ENCODE peak calls at places on chromosomes 16 and 17, in eight cellular contexts. N, W, I, B, S, C, V and K are unnamed samples.

GRCh38 chr17:4152471-4152870 is 9.5 kb downstream of the CYB5D2 start:
- DNase-seq in N (no peak), W (no peak), I (no peak), B (no peak), S (no peak), C (no peak), V (no peak), K (peak)

GRCh38 chr17:81722184-81723120 is 10.4 kb downstream of the SLC25A10 start:
- DNase-seq in N (peak), W (peak), I (no peak), B (no peak), S (no peak), C (no peak), V (no peak), K (peak)

GRCh38 chr16:85205747-85206471 is 93.6 kb upstream of the CIBAR2 start:
- DNase-seq in N (no peak), W (no peak), I (peak), B (no peak), S (peak), C (no peak), V (no peak), K (peak)

GRCh38 chr16:81703177-81704155 is 75.6 kb upstream of the PLCG2 start:
- DNase-seq in N (no peak), W (peak), I (no peak), B (no peak), S (peak), C (no peak), V (no peak), K (peak)

GRCh38 chr17:27860971-27861669 is 32.0 kb downstream of the LYRM9 start:
- DNase-seq in N (no peak), W (no peak), I (no peak), B (no peak), S (no peak), C (no peak), V (peak), K (peak)

GRCh38 chr17:56599093-56599492 is 5.6 kb downstream of the NOG start:
- DNase-seq in N (no peak), W (no peak), I (no peak), B (no peak), S (no peak), C (no peak), V (no peak), K (no peak)

GRCh38 chr17:50618941-50619340 is 15.7 kb upstream of the ABCC3 start:
- DNase-seq in N (no peak), W (no peak), I (no peak), B (no peak), S (no peak), C (no peak), V (no peak), K (no peak)

GRCh38 chr17:35877345-35878029 is 2.7 kb downstream of the CCL5 start:
- DNase-seq in N (no peak), W (no peak), I (no peak), B (no peak), S (no peak), C (no peak), V (no peak), K (no peak)

GRCh38 chr16:56310685-56311084 is 114.7 kb downstream of the AMFR start:
- DNase-seq in N (no peak), W (no peak), I (no peak), B (no peak), S (no peak), C (no peak), V (no peak), K (no peak)

GRCh38 chr16:11224894-11225676 is 30.9 kb downstream of the SOCS1 start:
- DNase-seq in N (no peak), W (peak), I (no peak), B (peak), S (no peak), C (no peak), V (no peak), K (no peak)

GRCh38 chr16:65124596-65124995 is 2.7 kb upstream of the CDH11 start:
- DNase-seq in N (no peak), W (no peak), I (no peak), B (no peak), S (no peak), C (no peak), V (no peak), K (no peak)

GRCh38 chr17:4142107-4142900 is 526 bp downstream of the ZZEF1 start:
- DNase-seq in N (peak), W (peak), I (no peak), B (peak), S (peak), C (no peak), V (no peak), K (peak)

GRCh38 chr16:69031877-69032301 is 73.6 kb upstream of the HAS3 start:
- DNase-seq in N (no peak), W (no peak), I (no peak), B (no peak), S (no peak), C (no peak), V (peak), K (peak)

GRCh38 chr17:43319293-43320124 is 79.3 kb upstream of the ARL4D start:
- DNase-seq in N (no peak), W (no peak), I (no peak), B (no peak), S (no peak), C (no peak), V (no peak), K (no peak)

GRCh38 chr17:79439493-79439892 is 171.4 kb downstream of the RBFOX3 start:
- DNase-seq in N (no peak), W (no peak), I (no peak), B (no peak), S (no peak), C (no peak), V (no peak), K (no peak)

GRCh38 chr17:47978324-47978723 is 7.4 kb downstream of the CDK5RAP3 start:
- DNase-seq in N (no peak), W (no peak), I (no peak), B (peak), S (peak), C (peak), V (peak), K (peak)

GRCh38 chr17:39225974-39226683 is 384 bp upstream of the STAC2 start:
- DNase-seq in N (no peak), W (no peak), I (no peak), B (peak), S (peak), C (no peak), V (peak), K (no peak)

GRCh38 chr16:19817122-19817521 is 67.5 kb downstream of the GPRC5B start:
- DNase-seq in N (no peak), W (no peak), I (no peak), B (no peak), S (no peak), C (no peak), V (no peak), K (no peak)

GRCh38 chr17:48246623-48247022 is 139.1 kb downstream of the SNX11 start:
- DNase-seq in N (no peak), W (no peak), I (no peak), B (no peak), S (peak), C (no peak), V (peak), K (peak)

GRCh38 chr17:55285340-55286301 is 20.9 kb downstream of the HLF start:
- DNase-seq in N (peak), W (peak), I (peak), B (peak), S (peak), C (no peak), V (peak), K (peak)

GRCh38 chr16:27311449-27311831 is 2.3 kb upstream of the IL4R start:
- DNase-seq in N (no peak), W (no peak), I (no peak), B (no peak), S (peak), C (no peak), V (no peak), K (peak)

GRCh38 chr16:50802958-50803357 is 61.1 kb downstream of the CYLD start:
- DNase-seq in N (no peak), W (no peak), I (no peak), B (no peak), S (no peak), C (no peak), V (no peak), K (no peak)

GRCh38 chr16:31527617-31528287 is at the start of gene AHSP:
- DNase-seq in N (no peak), W (no peak), I (no peak), B (no peak), S (no peak), C (no peak), V (no peak), K (no peak)

GRCh38 chr17:81154961-81155360 is 10.3 kb upstream of the PVALEF start:
- DNase-seq in N (no peak), W (peak), I (no peak), B (no peak), S (no peak), C (no peak), V (no peak), K (no peak)

GRCh38 chr16:27634781-27635180 is 84.8 kb downstream of the KATNIP start:
- DNase-seq in N (no peak), W (no peak), I (no peak), B (no peak), S (no peak), C (peak), V (no peak), K (no peak)

GRCh38 chr17:71438631-71439146 is 682.1 kb upstream of the SOX9 start:
- DNase-seq in N (peak), W (no peak), I (no peak), B (no peak), S (peak), C (peak), V (peak), K (peak)

GRCh38 chr17:63358111-63358839 is 87.8 kb downstream of the CYB561 start:
- DNase-seq in N (no peak), W (no peak), I (no peak), B (no peak), S (peak), C (peak), V (no peak), K (peak)

GRCh38 chr16:11011326-11011725 is 67.0 kb downstream of the CLEC16A start:
- DNase-seq in N (no peak), W (no peak), I (no peak), B (no peak), S (no peak), C (no peak), V (no peak), K (no peak)

GRCh38 chr17:30829022-30829421 is 2.7 kb upstream of the ATAD5 start:
- DNase-seq in N (no peak), W (peak), I (no peak), B (no peak), S (no peak), C (no peak), V (no peak), K (no peak)

GRCh38 chr17:30827082-30827481 is 2.6 kb upstream of the CRLF3 start:
- DNase-seq in N (no peak), W (no peak), I (no peak), B (no peak), S (no peak), C (no peak), V (no peak), K (no peak)

GRCh38 chr17:30831663-30832437 is at the start of gene ATAD5:
- DNase-seq in N (peak), W (peak), I (peak), B (peak), S (peak), C (peak), V (peak), K (peak)

GRCh38 chr17:30832438-30832790 is 648 bp downstream of the ATAD5 start:
- DNase-seq in N (no peak), W (no peak), I (no peak), B (no peak), S (no peak), C (no peak), V (no peak), K (no peak)

DNA sequence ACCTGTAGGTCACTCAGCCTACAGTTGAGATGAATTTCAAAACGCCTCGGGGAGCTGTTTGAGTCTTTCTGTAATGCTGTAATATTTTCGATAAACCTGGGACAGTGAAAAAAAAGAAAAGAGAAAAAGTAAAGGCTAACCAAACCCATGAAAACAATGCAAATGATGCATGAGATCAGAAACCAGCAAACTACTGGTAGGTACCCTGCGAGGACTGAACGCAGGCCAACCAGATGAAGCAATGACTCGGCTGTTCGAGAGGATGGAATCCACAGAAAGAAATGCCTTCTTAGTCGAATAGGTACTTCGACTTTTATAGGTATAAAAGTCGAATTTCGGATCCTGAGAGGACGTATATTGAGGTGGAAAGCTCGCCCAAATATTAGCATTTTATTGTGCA is 509 bp upstream of the ATAD5 start:
- DNase-seq in N (no peak), W (no peak), I (no peak), B (no peak), S (peak), C (no peak), V (no peak), K (peak)
- H3K4me3 ChIP-seq in N (no peak), W (peak), I (peak), B (peak), S (peak), C (peak), V (peak), K (peak)

DNA sequence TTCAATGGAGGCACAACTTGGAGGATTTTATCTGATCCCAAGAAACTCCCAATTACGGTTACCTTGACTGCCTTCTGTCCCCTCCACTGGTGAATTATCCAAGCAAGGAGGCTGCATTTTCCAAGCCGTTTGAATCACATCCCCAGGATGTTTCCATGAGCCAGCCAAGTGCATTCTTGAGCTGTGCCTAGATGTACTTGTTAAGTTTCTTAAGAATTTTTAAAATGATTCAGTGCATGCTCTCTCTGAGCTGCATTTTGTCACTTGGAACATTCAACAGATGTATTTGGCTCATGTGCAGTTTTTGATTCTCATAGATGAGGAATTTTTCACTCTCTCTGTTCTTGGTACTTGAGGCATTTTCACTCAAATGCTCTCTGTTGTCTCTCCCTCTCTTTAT is 202.6 kb upstream of the MYOCD start:
- DNase-seq in N (no peak), W (no peak), I (no peak), B (no peak), S (peak), C (peak), V (no peak), K (no peak)
- TF ChIP-seq CTCF in N (no peak), W (no peak), I (no peak), B (no peak), S (no peak), C (no peak), V (no peak), K (no peak)

DNA sequence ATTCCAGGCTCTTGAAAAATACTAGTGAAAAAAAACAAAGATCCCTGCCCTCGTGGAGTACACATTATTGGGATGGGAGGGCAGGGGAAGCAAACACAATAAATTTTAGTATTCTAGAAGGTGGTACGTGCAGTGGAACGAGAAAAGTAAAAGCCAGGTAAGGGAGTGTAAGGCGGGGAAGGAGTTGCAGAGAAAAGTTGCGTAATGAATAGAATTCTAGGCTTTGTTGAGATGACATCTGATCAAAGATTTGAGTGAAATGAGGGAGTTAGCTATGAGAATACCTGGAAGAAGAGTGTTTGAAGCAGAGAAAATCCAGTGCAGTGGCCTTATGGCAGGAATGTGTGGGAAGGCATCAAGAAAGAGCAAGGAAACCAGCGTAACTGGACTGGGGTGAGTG is 2.1 kb downstream of the CKLF start:
- DNase-seq in N (no peak), W (no peak), I (no peak), B (no peak), S (no peak), C (no peak), V (no peak), K (no peak)
- H3K4me3 ChIP-seq in N (no peak), W (peak), I (no peak), B (no peak), S (no peak), C (no peak), V (no peak), K (no peak)

GRCh38 chr17:82897514-82898249 is 57.9 kb upstream of the ZNF750 start:
- DNase-seq in N (no peak), W (no peak), I (no peak), B (no peak), S (no peak), C (no peak), V (no peak), K (no peak)
- TF ChIP-seq CTCF in N (no peak), W (no peak), I (no peak), B (no peak), S (no peak), C (no peak), V (no peak), K (no peak)

GRCh38 chr16:73771676-73772075 is 524.9 kb upstream of the PSMD7 start:
- DNase-seq in N (no peak), W (no peak), I (no peak), B (no peak), S (peak), C (no peak), V (no peak), K (no peak)

GRCh38 chr16:73771196-73771595 is 525.4 kb upstream of the PSMD7 start:
- DNase-seq in N (no peak), W (no peak), I (no peak), B (no peak), S (peak), C (no peak), V (no peak), K (no peak)

DNA sequence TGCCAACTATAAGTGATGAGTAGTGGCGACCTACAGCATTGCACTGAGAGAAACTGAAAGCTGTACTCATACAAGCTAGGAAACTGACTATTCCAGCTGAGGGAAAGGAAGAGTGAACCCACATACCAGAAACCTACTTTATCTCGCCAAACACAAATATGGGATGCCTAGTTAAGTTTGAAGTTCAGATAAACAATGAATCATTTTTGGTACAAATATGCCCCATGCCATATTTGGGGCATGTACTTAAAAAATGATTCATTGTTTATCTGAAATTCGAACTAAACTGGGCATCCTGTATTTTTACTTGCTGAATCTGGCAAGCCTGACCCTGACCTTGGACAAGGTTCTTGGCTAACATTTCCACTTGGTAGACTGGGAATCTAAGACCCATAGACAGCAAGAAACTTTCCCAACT is 527.8 kb upstream of the PSMD7 start:
- DNase-seq in N (no peak), W (no peak), I (no peak), B (no peak), S (peak), C (no peak), V (no peak), K (no peak)
- H3K4me3 ChIP-seq in N (no peak), W (no peak), I (no peak), B (no peak), S (no peak), C (no peak), V (no peak), K (no peak)

DNA sequence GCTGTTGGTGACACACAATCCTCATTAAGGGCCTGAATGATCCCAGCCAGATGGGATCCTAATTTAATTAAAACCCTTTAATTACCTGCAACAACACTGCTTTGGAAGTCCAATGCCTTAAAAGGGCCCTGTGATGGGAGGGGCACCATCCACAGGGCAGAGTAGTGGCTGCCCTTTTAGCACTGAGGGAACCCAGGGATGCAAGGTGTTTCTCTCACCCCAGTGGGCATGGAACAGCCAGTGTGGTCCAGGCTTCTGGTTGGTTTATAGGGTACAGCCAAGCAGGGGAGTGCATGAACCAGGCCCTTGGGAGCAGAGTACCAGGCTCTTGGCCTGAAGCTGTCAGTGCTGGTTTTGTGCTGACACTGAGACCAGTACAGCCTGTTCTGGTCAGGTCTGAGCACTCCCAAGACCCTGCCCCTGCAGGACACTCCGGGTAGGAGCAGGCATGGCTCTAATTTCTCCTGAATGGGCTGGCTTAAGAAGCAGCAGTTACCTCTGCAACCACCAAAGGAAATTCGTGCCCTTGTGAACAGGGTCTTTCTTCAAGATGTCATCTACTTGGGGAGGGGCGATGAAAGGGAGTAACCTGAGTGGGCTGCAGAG is 9.9 kb downstream of the NXPH3 start:
- DNase-seq in N (no peak), W (no peak), I (no peak), B (no peak), S (peak), C (no peak), V (peak), K (no peak)
- TF ChIP-seq CTCF in N (no peak), W (no peak), I (no peak), B (no peak), S (peak), C (peak), V (peak), K (peak)

DNA sequence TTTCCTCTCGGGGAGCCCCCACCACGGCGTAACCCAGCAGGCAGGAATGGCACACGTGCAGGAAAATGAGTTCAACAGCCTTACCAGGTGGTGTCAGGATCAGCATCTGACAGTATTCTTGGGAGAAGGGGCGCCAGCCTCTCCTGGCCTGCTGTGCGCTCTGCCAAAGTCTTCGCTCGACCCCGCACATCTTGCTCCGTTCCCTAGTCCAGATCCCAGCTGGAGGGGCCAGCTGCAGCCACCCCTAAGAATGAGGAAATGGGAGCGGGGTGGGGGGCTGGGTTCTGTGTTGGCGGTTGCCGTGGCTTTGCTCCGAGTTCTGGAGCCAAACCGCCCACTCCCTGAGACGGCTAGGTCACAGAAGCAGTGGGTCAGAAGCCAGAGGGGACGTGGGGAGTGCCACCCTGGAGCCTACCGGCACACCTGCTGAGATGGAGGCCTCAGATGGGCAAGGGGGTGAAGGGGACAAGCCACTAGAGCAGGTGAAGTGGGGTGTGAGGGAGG is at the start of gene CHCT1:
- DNase-seq in N (no peak), W (peak), I (no peak), B (peak), S (no peak), C (no peak), V (no peak), K (no peak)
- H3K4me3 ChIP-seq in N (peak), W (peak), I (peak), B (peak), S (peak), C (peak), V (no peak), K (peak)